ENCODE peak calls at places on chromosomes 1 and 21, in eight cellular contexts. J is neuronal stem cell, I is IMR-90, W is GM12878, C is endothelial cell of umbilical vein, Y is mesendoderm, F is GM23248, R is SK-N-SH. U is an unnamed sample.

GRCh38 chr1:61184035-61184713 is 101.8 kb downstream of the NFIA start:
- DNase-seq in F (peak; percentile 92), Y (no peak), J (no peak), I (peak; percentile 63), W (no peak), C (peak; percentile 97), R (peak; percentile 25), U (peak; percentile 59)

GRCh38 chr1:220991506-220991905 is 112.3 kb downstream of the HLX start:
- DNase-seq in C (no peak), R (no peak), Y (no peak), J (no peak), W (no peak), I (no peak), F (peak; percentile 33), U (no peak)

GRCh38 chr1:3333903-3334302 is 120.6 kb upstream of the ARHGEF16 start:
- DNase-seq in I (no peak), Y (no peak), J (no peak), F (no peak), C (no peak), W (no peak), R (no peak), U (no peak)

GRCh38 chr21:37389456-37389855 is 22.9 kb downstream of the DYRK1A start:
- DNase-seq in Y (no peak), C (no peak), F (no peak), I (no peak), R (no peak), J (no peak), W (no peak), U (no peak)

GRCh38 chr1:202860744-202861419 is 28.1 kb downstream of the RABIF start:
- DNase-seq in W (no peak), R (peak; percentile 83), C (peak; percentile 39), J (peak; percentile 73), I (peak; percentile 33), F (peak; percentile 56), Y (peak; percentile 94), U (no peak)

GRCh38 chr1:8083739-8084484 is 57.8 kb upstream of the ERRFI1 start:
- DNase-seq in R (no peak), I (peak; percentile 90), C (peak; percentile 73), W (no peak), J (no peak), Y (peak; percentile 90), F (peak; percentile 76), U (no peak)

GRCh38 chr1:234499119-234500039 is 20.4 kb upstream of the TARBP1 start:
- DNase-seq in W (no peak), J (peak; percentile 73), I (peak; percentile 86), Y (peak; percentile 86), F (peak; percentile 97), C (peak; percentile 84), R (peak; percentile 85), U (no peak)

GRCh38 chr1:159339517-159339916 is 37.4 kb downstream of the FCER1A start:
- DNase-seq in I (no peak), R (no peak), Y (peak; percentile 3), J (no peak), F (peak; percentile 15), W (no peak), C (no peak), U (no peak)

GRCh38 chr1:64167176-64167575 is 36.2 kb upstream of the UBE2U start:
- DNase-seq in Y (no peak), J (no peak), F (peak; percentile 57), W (no peak), C (no peak), I (peak; percentile 56), R (no peak), U (no peak)

GRCh38 chr21:33940846-33941245 is 25.2 kb upstream of the ATP5PO start:
- DNase-seq in R (no peak), C (no peak), J (no peak), Y (no peak), F (no peak), I (peak; percentile 48), W (no peak), U (no peak)

GRCh38 chr1:228434674-228435073 is 18.0 kb upstream of the TRIM17 start:
- DNase-seq in R (no peak), I (no peak), J (no peak), W (no peak), F (peak; percentile 33), Y (peak; percentile 55), C (no peak), U (no peak)

GRCh38 chr21:32844653-32845443 is 73.3 kb upstream of the PAXBP1 start:
- DNase-seq in J (no peak), W (no peak), F (peak; percentile 95), R (no peak), I (peak; percentile 43), Y (peak; percentile 16), C (no peak), U (no peak)

GRCh38 chr1:204846546-204846945 is 24.1 kb upstream of the NFASC start:
- DNase-seq in I (no peak), J (no peak), W (no peak), R (no peak), C (no peak), F (no peak), Y (no peak), U (no peak)

GRCh38 chr1:9235123-9235513 is 544 bp downstream of the H6PD start:
- DNase-seq in F (peak; percentile 82), J (no peak), R (no peak), C (peak; percentile 48), W (no peak), Y (peak; percentile 70), I (peak; percentile 62), U (no peak)

GRCh38 chr1:202691846-202692245 is 18.4 kb downstream of the SYT2 start:
- DNase-seq in Y (no peak), W (no peak), C (no peak), I (no peak), R (peak; percentile 82), F (no peak), J (no peak), U (no peak)

GRCh38 chr1:58932820-58933598 is 149.2 kb upstream of the JUN start:
- DNase-seq in C (no peak), Y (no peak), W (no peak), F (peak; percentile 91), I (peak; percentile 76), J (no peak), R (no peak), U (no peak)

DNA sequence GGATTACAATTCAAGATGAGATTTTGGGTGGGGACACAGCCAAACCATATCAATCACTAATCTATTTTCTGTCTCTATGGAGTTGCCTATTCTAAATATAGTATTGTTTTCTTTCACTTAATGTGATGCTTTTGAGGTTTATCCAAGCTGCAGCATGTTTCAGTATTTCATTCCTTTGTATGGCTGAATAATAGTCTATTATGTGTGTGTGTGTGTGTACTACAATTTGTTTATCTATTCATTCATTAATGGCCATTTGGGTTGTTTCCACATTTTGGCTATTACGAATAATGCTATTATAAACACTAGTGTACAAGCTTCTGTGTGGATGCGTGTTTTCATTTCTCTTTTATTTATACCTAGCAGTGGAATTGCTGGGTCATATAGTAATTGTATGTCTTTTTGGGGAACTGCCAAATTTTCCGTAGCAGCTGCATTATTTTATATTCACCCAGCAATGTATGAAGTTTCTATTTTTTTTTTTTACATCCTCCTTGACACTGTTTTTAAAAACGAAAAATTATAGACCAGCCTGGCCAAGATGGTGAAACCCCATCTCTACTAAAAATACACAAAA is 15.0 kb upstream of the THEM5 start:
- DNase-seq in I (peak; percentile 49), J (no peak), Y (no peak), W (no peak), R (no peak), F (no peak), C (peak; percentile 63), U (no peak)
- H3K4me3 ChIP-seq in I (no peak overlapping the region), J (no peak overlapping the region), Y (no peak overlapping the region), W (no peak overlapping the region), R (no peak overlapping the region), F (no peak overlapping the region), C (no peak overlapping the region), U (no peak overlapping the region)

DNA sequence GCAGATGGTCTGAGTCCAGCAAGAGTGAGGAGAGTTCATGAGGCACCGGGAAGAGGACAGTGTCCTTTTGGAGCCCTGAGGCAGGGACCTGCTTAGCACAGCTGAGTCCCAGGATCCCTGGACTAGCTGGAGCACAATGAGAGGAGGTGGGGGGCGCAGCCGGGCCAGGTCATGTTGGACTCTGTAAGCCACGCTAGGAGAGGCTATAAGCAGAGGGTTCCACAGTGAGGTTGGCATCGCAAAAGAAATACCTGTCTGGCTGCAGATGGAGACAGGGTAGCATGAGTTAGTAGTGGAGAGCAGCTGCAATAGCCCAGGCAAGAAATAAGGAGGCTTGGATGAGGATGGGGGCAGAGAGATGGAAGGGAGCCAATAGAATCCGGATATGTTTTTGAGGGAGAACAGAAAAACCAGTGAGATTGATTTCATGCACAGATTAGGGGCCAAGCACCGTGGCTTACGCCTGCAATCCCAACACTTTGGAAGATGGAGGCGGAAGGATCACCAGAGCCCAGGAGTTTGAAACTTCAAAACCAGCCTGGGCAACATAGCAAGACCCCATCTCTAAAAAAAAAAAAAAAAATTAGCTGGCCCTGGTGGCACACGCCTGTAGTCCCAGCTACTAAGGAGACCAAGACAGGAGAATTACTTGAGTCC is 98.2 kb downstream of the DHRS3 start:
- DNase-seq in J (no peak), C (no peak), F (no peak), I (no peak), R (no peak), Y (no peak), W (no peak), U (no peak)
- H3K9ac ChIP-seq in J (no peak overlapping the region), C (no peak overlapping the region), F (peak overlapping the region; percentile 39), I (no peak overlapping the region), R (no peak overlapping the region), Y (no peak overlapping the region), W (no peak overlapping the region), U (no peak overlapping the region)

GRCh38 chr1:29383972-29384371 is 147.7 kb downstream of the PTPRU start:
- DNase-seq in F (peak; percentile 61), Y (peak; percentile 46), J (no peak), R (no peak), C (peak; percentile 66), I (peak; percentile 16), W (no peak), U (no peak)
- H3K4me3 ChIP-seq in F (no peak overlapping the region), Y (no peak overlapping the region), J (no peak overlapping the region), R (no peak overlapping the region), C (no peak overlapping the region), I (no peak overlapping the region), W (no peak overlapping the region), U (no peak overlapping the region)

GRCh38 chr1:245837741-245838140 is 669.3 kb downstream of the SMYD3 start:
- DNase-seq in J (no peak), R (no peak), W (no peak), C (peak; percentile 22), Y (no peak), I (peak; percentile 57), F (peak; percentile 79), U (no peak)

GRCh38 chr1:245842106-245842505 is 665.0 kb downstream of the SMYD3 start:
- DNase-seq in R (no peak), Y (no peak), C (peak; percentile 17), I (no peak), F (no peak), J (no peak), W (no peak), U (no peak)

GRCh38 chr1:245840971-245841370 is 666.1 kb downstream of the SMYD3 start:
- DNase-seq in F (no peak), C (no peak), Y (no peak), W (no peak), J (no peak), R (no peak), I (no peak), U (no peak)

DNA sequence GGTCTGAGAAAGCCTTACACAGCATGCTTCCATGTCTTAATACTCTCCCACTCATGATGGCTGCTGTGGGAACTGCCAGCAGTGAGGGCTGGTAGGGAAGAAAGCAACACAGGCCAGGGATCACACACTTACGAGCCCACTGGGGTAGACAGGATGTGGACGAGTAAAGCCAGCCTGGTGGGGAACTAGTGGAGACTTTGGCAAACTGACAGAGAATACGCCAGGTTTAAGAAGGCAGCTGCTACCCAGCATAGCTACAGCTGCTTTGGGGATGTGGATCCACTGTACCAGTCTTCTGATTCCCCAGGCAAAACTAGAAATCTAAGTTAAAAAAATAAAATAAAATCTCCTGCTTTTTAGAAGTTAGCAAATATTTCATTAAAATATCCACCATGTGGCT is 664.0 kb downstream of the SMYD3 start:
- DNase-seq in J (no peak), W (no peak), Y (no peak), C (no peak), F (no peak), I (no peak), R (no peak), U (no peak)
- H3K9ac ChIP-seq in J (no peak overlapping the region), W (no peak overlapping the region), Y (no peak overlapping the region), C (no peak overlapping the region), F (no peak overlapping the region), I (no peak overlapping the region), R (no peak overlapping the region), U (no peak overlapping the region)